ENCODE peak calls at places on chromosomes 11 and 22, in ten cellular contexts. T, X, K, D, G, N, J, P, W and S are unnamed samples.

GRCh38 chr11:121810291-121810690 is 305.7 kb downstream of the BLID start:
- DNase-seq in T (peak; percentile 79), X (peak; percentile 86), K (no peak), D (no peak), G (no peak), N (no peak), J (no peak), P (peak; percentile 34), W (no peak), S (no peak)

GRCh38 chr11:6612816-6613136 is 760 bp upstream of the TAF10 start:
- DNase-seq in T (no peak), X (no peak), K (no peak), D (no peak), G (no peak), N (no peak), J (peak; percentile 58), P (no peak), W (no peak), S (no peak)

GRCh38 chr11:134312807-134313206 is 19.0 kb upstream of the GLB1L2 start:
- DNase-seq in T (no peak), X (no peak), K (no peak), D (no peak), G (no peak), N (no peak), J (no peak), P (no peak), W (no peak), S (no peak)

GRCh38 chr11:95135155-95135554 is 45.5 kb downstream of the ENDOD1 start:
- DNase-seq in T (no peak), X (no peak), K (no peak), D (no peak), G (no peak), N (no peak), J (no peak), P (no peak), W (no peak), S (no peak)

GRCh38 chr22:45754822-45755221 is 83.2 kb downstream of the ATXN10 start:
- DNase-seq in T (no peak), X (no peak), K (no peak), D (no peak), G (no peak), N (no peak), J (no peak), P (no peak), W (no peak), S (no peak)

GRCh38 chr22:21932347-21932746 is 20.3 kb downstream of the PPM1F start:
- DNase-seq in T (no peak), X (no peak), K (no peak), D (no peak), G (no peak), N (no peak), J (no peak), P (no peak), W (no peak), S (no peak)

GRCh38 chr11:128409476-128409875 is 177.9 kb downstream of the ETS1 start:
- DNase-seq in T (no peak), X (no peak), K (no peak), D (no peak), G (no peak), N (no peak), J (no peak), P (peak; percentile 60), W (no peak), S (no peak)

GRCh38 chr11:69481393-69481844 is at the start of gene LINC01488:
- DNase-seq in T (no peak), X (no peak), K (no peak), D (peak; percentile 16), G (no peak), N (no peak), J (no peak), P (no peak), W (no peak), S (no peak)

GRCh38 chr11:95835351-95835750 is 45.1 kb downstream of the CEP57 start:
- DNase-seq in T (no peak), X (no peak), K (no peak), D (no peak), G (no peak), N (no peak), J (no peak), P (no peak), W (no peak), S (no peak)

GRCh38 chr11:19472679-19473078 is 231.9 kb upstream of the E2F8 start:
- DNase-seq in T (no peak), X (no peak), K (no peak), D (no peak), G (no peak), N (no peak), J (no peak), P (no peak), W (no peak), S (no peak)

GRCh38 chr22:46373838-46374662 is 38.5 kb downstream of the TRMU start:
- DNase-seq in T (no peak), X (no peak), K (no peak), D (no peak), G (peak; percentile 48), N (peak; percentile 58), J (no peak), P (no peak), W (no peak), S (no peak)

GRCh38 chr11:78742430-78742829 is 167.8 kb upstream of the NARS2 start:
- DNase-seq in T (no peak), X (no peak), K (no peak), D (peak; percentile 55), G (peak; percentile 64), N (no peak), J (no peak), P (no peak), W (no peak), S (no peak)

GRCh38 chr11:57604289-57605010 is 7.0 kb downstream of the SERPING1 start:
- DNase-seq in T (no peak), X (no peak), K (no peak), D (no peak), G (no peak), N (peak; percentile 28), J (no peak), P (no peak), W (no peak), S (no peak)

GRCh38 chr11:125489166-125489565 is 6.9 kb downstream of the FEZ1 start:
- DNase-seq in T (no peak), X (no peak), K (no peak), D (no peak), G (peak; percentile 29), N (no peak), J (peak; percentile 30), P (no peak), W (no peak), S (no peak)

GRCh38 chr11:80505771-80506170 is 1064.9 kb upstream of the TENM4 start:
- DNase-seq in T (no peak), X (no peak), K (no peak), D (no peak), G (no peak), N (no peak), J (no peak), P (no peak), W (no peak), S (no peak)

GRCh38 chr11:118980191-118980881 is 8.8 kb downstream of the FOXR1 start:
- DNase-seq in T (no peak), X (peak; percentile 48), K (no peak), D (peak; percentile 60), G (no peak), N (peak; percentile 81), J (no peak), P (no peak), W (no peak), S (no peak)

GRCh38 chr11:110059706-110060430 is 33.3 kb upstream of the ZC3H12C start:
- DNase-seq in T (peak; percentile 35), X (peak; percentile 56), K (no peak), D (no peak), G (no peak), N (no peak), J (no peak), P (peak; percentile 15), W (no peak), S (no peak)

GRCh38 chr11:75734491-75735180 is 17.0 kb downstream of the MOGAT2 start:
- DNase-seq in T (no peak), X (no peak), K (no peak), D (no peak), G (peak; percentile 54), N (no peak), J (no peak), P (no peak), W (no peak), S (no peak)

GRCh38 chr11:111452817-111453607 is 59.2 kb downstream of the BTG4 start:
- DNase-seq in T (no peak), X (peak; percentile 4), K (no peak), D (no peak), G (no peak), N (no peak), J (no peak), P (no peak), W (no peak), S (no peak)

GRCh38 chr11:29159552-29160465 is 857.0 kb downstream of the KCNA4 start:
- DNase-seq in T (peak; percentile 68), X (peak; percentile 82), K (no peak), D (peak; percentile 18), G (peak; percentile 53), N (peak; percentile 84), J (peak; percentile 36), P (peak; percentile 55), W (no peak), S (no peak)

GRCh38 chr11:70085815-70086769 is 8.0 kb downstream of the ANO1 start:
- DNase-seq in T (peak; percentile 60), X (no peak), K (no peak), D (no peak), G (no peak), N (no peak), J (no peak), P (no peak), W (no peak), S (no peak)

GRCh38 chr11:20880094-20880493 is 210.7 kb downstream of the NELL1 start:
- DNase-seq in T (no peak), X (no peak), K (no peak), D (no peak), G (no peak), N (no peak), J (no peak), P (no peak), W (no peak), S (no peak)

GRCh38 chr22:48739348-48740085 is 1088.2 kb downstream of the BRD1 start:
- DNase-seq in T (no peak), X (no peak), K (no peak), D (no peak), G (no peak), N (no peak), J (no peak), P (no peak), W (no peak), S (no peak)

GRCh38 chr11:129723964-129724291 is 91.7 kb upstream of the TMEM45B start:
- DNase-seq in T (no peak), X (no peak), K (no peak), D (no peak), G (no peak), N (no peak), J (no peak), P (no peak), W (no peak), S (no peak)

GRCh38 chr11:35539256-35539655 is 13.8 kb upstream of the PAMR1 start:
- DNase-seq in T (no peak), X (no peak), K (no peak), D (no peak), G (no peak), N (no peak), J (no peak), P (no peak), W (no peak), S (no peak)

GRCh38 chr11:69508974-69509373 is 27.5 kb downstream of the LINC01488 start:
- DNase-seq in T (no peak), X (no peak), K (no peak), D (peak; percentile 10), G (no peak), N (no peak), J (no peak), P (no peak), W (no peak), S (no peak)

GRCh38 chr22:30859714-30860095 is 108.9 kb downstream of the MORC2 start:
- DNase-seq in T (peak; percentile 3), X (peak; percentile 6), K (no peak), D (no peak), G (no peak), N (no peak), J (peak; percentile 3), P (no peak), W (no peak), S (no peak)

GRCh38 chr11:6737872-6738466 is 33.8 kb downstream of the OR2AG2 start:
- DNase-seq in T (peak; percentile 13), X (peak; percentile 55), K (peak; percentile 50), D (peak; percentile 23), G (peak; percentile 44), N (peak; percentile 46), J (peak; percentile 41), P (no peak), W (peak; percentile 32), S (peak; percentile 67)